ENCODE peak calls at places on chromosome 10, in eight cellular contexts. A, D, O, R, T, U, V and B are unnamed samples.

GRCh38 chr10:28788252-28788651 is 110.9 kb downstream of the BAMBI start:
- DNase-seq in A (no peak), D (no peak), O (no peak), R (peak; percentile 2), T (no peak), U (no peak), V (no peak), B (no peak)

GRCh38 chr10:36263871-36264270 is 621.8 kb upstream of the FZD8 start:
- DNase-seq in A (no peak), D (no peak), O (no peak), R (no peak), T (no peak), U (peak; percentile 51), V (no peak), B (no peak)

GRCh38 chr10:32445036-32445435 is 904 bp upstream of the CCDC7 start:
- DNase-seq in A (no peak), D (no peak), O (no peak), R (peak; percentile 8), T (no peak), U (peak; percentile 2), V (no peak), B (no peak)

GRCh38 chr10:79403441-79404230 is 41.8 kb downstream of the ZCCHC24 start:
- DNase-seq in A (no peak), D (peak; percentile 80), O (no peak), R (no peak), T (no peak), U (peak; percentile 71), V (no peak), B (peak; percentile 66)

GRCh38 chr10:79434816-79435215 is 10.6 kb downstream of the ZCCHC24 start:
- DNase-seq in A (no peak), D (no peak), O (no peak), R (no peak), T (peak; percentile 31), U (peak; percentile 89), V (no peak), B (no peak)

GRCh38 chr10:24951201-24952145 is 933 bp downstream of the PRTFDC1 start:
- DNase-seq in A (no peak), D (peak; percentile 46), O (no peak), R (peak; percentile 7), T (no peak), U (peak; percentile 59), V (no peak), B (no peak)

GRCh38 chr10:128540806-128541739 is 414.9 kb upstream of the MKI67 start:
- DNase-seq in A (no peak), D (no peak), O (no peak), R (no peak), T (no peak), U (no peak), V (no peak), B (peak; percentile 23)

GRCh38 chr10:126204320-126204719 is 184.0 kb downstream of the ADAM12 start:
- DNase-seq in A (no peak), D (no peak), O (no peak), R (no peak), T (no peak), U (no peak), V (no peak), B (no peak)

GRCh38 chr10:547591-548081 is 141.8 kb downstream of the DIP2C start:
- DNase-seq in A (no peak), D (no peak), O (no peak), R (no peak), T (no peak), U (no peak), V (no peak), B (no peak)

GRCh38 chr10:62597226-62597625 is 207.3 kb upstream of the ADO start:
- DNase-seq in A (no peak), D (no peak), O (no peak), R (no peak), T (no peak), U (peak; percentile 20), V (no peak), B (no peak)

GRCh38 chr10:68139451-68140272 is 30.4 kb downstream of the MYPN start:
- DNase-seq in A (no peak), D (no peak), O (no peak), R (no peak), T (no peak), U (no peak), V (no peak), B (no peak)

GRCh38 chr10:3033925-3034324 is 33.4 kb upstream of the PFKP start:
- DNase-seq in A (no peak), D (no peak), O (no peak), R (no peak), T (no peak), U (no peak), V (no peak), B (no peak)

GRCh38 chr10:64484931-64485330 is 963.7 kb downstream of the REEP3 start:
- DNase-seq in A (no peak), D (no peak), O (no peak), R (no peak), T (no peak), U (no peak), V (no peak), B (no peak)

GRCh38 chr10:43093423-43094090 is 16.7 kb downstream of the RET start:
- DNase-seq in A (no peak), D (no peak), O (no peak), R (no peak), T (no peak), U (no peak), V (no peak), B (no peak)

GRCh38 chr10:88048312-88048711 is 184.9 kb downstream of the PTEN start:
- DNase-seq in A (no peak), D (no peak), O (no peak), R (no peak), T (no peak), U (no peak), V (no peak), B (no peak)

GRCh38 chr10:131744356-131744755 is 156.5 kb upstream of the PPP2R2D start:
- DNase-seq in A (no peak), D (no peak), O (no peak), R (no peak), T (no peak), U (no peak), V (no peak), B (no peak)

GRCh38 chr10:102633848-102634247 is 10.4 kb upstream of the TRIM8 start:
- DNase-seq in A (no peak), D (peak; percentile 41), O (no peak), R (no peak), T (no peak), U (no peak), V (no peak), B (no peak)

GRCh38 chr10:44242826-44243225 is 142.1 kb downstream of the CXCL12 start:
- DNase-seq in A (no peak), D (no peak), O (no peak), R (no peak), T (no peak), U (no peak), V (no peak), B (no peak)

GRCh38 chr10:8060704-8061121 is 6.2 kb downstream of the GATA3 start:
- DNase-seq in A (no peak), D (no peak), O (no peak), R (no peak), T (no peak), U (no peak), V (no peak), B (no peak)

GRCh38 chr10:12135631-12136030 is 6.2 kb downstream of the SEC61A2 start:
- DNase-seq in A (no peak), D (no peak), O (no peak), R (no peak), T (no peak), U (no peak), V (no peak), B (no peak)

GRCh38 chr10:48511855-48512191 is 93.0 kb downstream of the ARHGAP22 start:
- DNase-seq in A (no peak), D (no peak), O (no peak), R (no peak), T (no peak), U (no peak), V (no peak), B (no peak)

GRCh38 chr10:91700788-91701444 is 68.0 kb upstream of the PPP1R3C start:
- DNase-seq in A (no peak), D (no peak), O (no peak), R (no peak), T (no peak), U (peak; percentile 75), V (no peak), B (no peak)

GRCh38 chr10:12221323-12222298 is 25.6 kb downstream of the CDC123 start:
- DNase-seq in A (no peak), D (no peak), O (no peak), R (no peak), T (no peak), U (peak; percentile 20), V (no peak), B (no peak)